ENCODE peak calls at places on chromosomes 4 and X, in four cellular contexts. A is ascending aorta, M is cardiac muscle cell, E is heart left ventricle. Z is an unnamed sample. For H3K9me3, the result is how much of the 10 kb centered on the place peaks cover.

GRCh38 chr4:25654971-25655963 is at the start of gene SLC34A2:
- DNase-seq in A (no peak), M (peak), E (no peak), Z (no peak)

GRCh38 chr4:126358041-126358440 is 1043.3 kb downstream of the FAT4 start:
- DNase-seq in A (no peak), M (no peak), E (no peak), Z (no peak)

GRCh38 chr4:181138116-181138515 is 1105.1 kb upstream of the TENM3 start:
- DNase-seq in A (no peak), M (no peak), E (no peak), Z (no peak)

GRCh38 chr4:140268441-140268840 is 105.0 kb upstream of the SCOC start:
- DNase-seq in A (no peak), M (no peak), E (no peak), Z (no peak)

GRCh38 chr4:90181644-90182043 is 54.5 kb downstream of the CCSER1 start:
- DNase-seq in A (no peak), M (no peak), E (no peak), Z (no peak)

GRCh38 chr4:77012726-77013125 is 63.1 kb downstream of the CCNI start:
- DNase-seq in A (no peak), M (peak), E (peak), Z (no peak)

GRCh38 chr4:150117094-150117493 is 38.8 kb downstream of the DCLK2 start:
- DNase-seq in A (no peak), M (peak), E (peak), Z (no peak)

GRCh38 chr4:6362896-6363295 is 93.2 kb downstream of the WFS1 start:
- DNase-seq in A (no peak), M (peak), E (no peak), Z (no peak)

GRCh38 chr4:39732728-39733127 is 34.8 kb downstream of the UBE2K start:
- DNase-seq in A (no peak), M (peak), E (no peak), Z (no peak)

GRCh38 chr4:40976343-40976742 is 226.6 kb downstream of the NSUN7 start:
- DNase-seq in A (no peak), M (peak), E (no peak), Z (no peak)

GRCh38 chr4:16777726-16778125 is 120.7 kb downstream of the LDB2 start:
- DNase-seq in A (no peak), M (no peak), E (no peak), Z (no peak)

GRCh38 chr4:139453041-139453370 is 915 bp upstream of the RAB33B start:
- DNase-seq in A (no peak), M (no peak), E (no peak), Z (no peak)

GRCh38 chr4:76447326-76447954 is 12.4 kb downstream of the SHROOM3 start:
- DNase-seq in A (no peak), M (peak), E (no peak), Z (no peak)

GRCh38 chr4:92234393-92235176 is 69.2 kb upstream of the GRID2 start:
- DNase-seq in A (no peak), M (peak), E (no peak), Z (no peak)

GRCh38 chr4:26385690-26386089 is 64.9 kb downstream of the RBPJ start:
- DNase-seq in A (no peak), M (no peak), E (no peak), Z (no peak)

GRCh38 chrX:150162141-150162540 is 201.0 kb upstream of the MAMLD1 start:
- DNase-seq in A (no peak), M (no peak), E (no peak), Z (no peak)

GRCh38 chr4:188206783-188207182 is 67.5 kb downstream of the TRIML1 start:
- DNase-seq in A (no peak), M (no peak), E (no peak), Z (no peak)

GRCh38 chrX:123993904-123994635 is 32.6 kb downstream of the STAG2 start:
- DNase-seq in A (no peak), M (no peak), E (no peak), Z (no peak)

GRCh38 chr4:64539234-64539849 is 130.1 kb upstream of the TECRL start:
- DNase-seq in A (peak), M (peak), E (peak), Z (no peak)

GRCh38 chrX:30943984-30944383 is 54.9 kb upstream of the TAB3 start:
- DNase-seq in A (no peak), M (no peak), E (no peak), Z (no peak)

GRCh38 chrX:129908636-129909035 is 2.7 kb downstream of the UTP14A start:
- DNase-seq in A (no peak), M (no peak), E (no peak), Z (no peak)

GRCh38 chrX:50747471-50747900 is 66.5 kb downstream of the SHROOM4 start:
- DNase-seq in A (no peak), M (peak), E (no peak), Z (no peak)

GRCh38 chrX:132614297-132614696 is 125.5 kb upstream of the MBNL3 start:
- DNase-seq in A (no peak), M (no peak), E (no peak), Z (no peak)

GRCh38 chr4:148029781-148030180 is 297.9 kb downstream of the ARHGAP10 start:
- DNase-seq in A (no peak), M (no peak), E (no peak), Z (no peak)

GRCh38 chrX:72576161-72576896 is 3.7 kb upstream of the HDAC8 start:
- DNase-seq in A (no peak), M (peak), E (no peak), Z (no peak)

GRCh38 chr4:142350886-142351285 is 495.2 kb downstream of the INPP4B start:
- DNase-seq in A (no peak), M (peak), E (no peak), Z (no peak)

GRCh38 chr4:29052266-29052665 is 1667.9 kb upstream of the PCDH7 start:
- DNase-seq in A (no peak), M (no peak), E (no peak), Z (no peak)

GRCh38 chr4:6824772-6825402 is 42.4 kb downstream of the KIAA0232 start:
- DNase-seq in A (no peak), M (no peak), E (no peak), Z (no peak)

GRCh38 chr4:98639523-98639922 is 18.9 kb downstream of the TSPAN5 start:
- DNase-seq in A (no peak), M (peak), E (no peak), Z (no peak)

GRCh38 chr4:164396439-164396838 is 357.5 kb upstream of the SMIM31 start:
- DNase-seq in A (no peak), M (no peak), E (no peak), Z (no peak)

GRCh38 chr4:5957091-5957490 is 61.1 kb downstream of the C4orf50 start:
- DNase-seq in A (no peak), M (no peak), E (no peak), Z (no peak)

GRCh38 chrX:21374994-21375794 is 976 bp downstream of the CNKSR2 start:
- DNase-seq in A (peak), M (no peak), E (no peak), Z (no peak)

GRCh38 chr4:3711183-3712111 is 54.7 kb upstream of the ADRA2C start:
- DNase-seq in A (peak), M (no peak), E (peak), Z (no peak)

GRCh38 chr4:136651932-136652331 is 880.4 kb downstream of the PCDH18 start:
- DNase-seq in A (no peak), M (no peak), E (no peak), Z (no peak)

GRCh38 chr4:94304365-94304971 is 38.2 kb downstream of the HPGDS start:
- DNase-seq in A (no peak), M (peak), E (no peak), Z (no peak)

DNA sequence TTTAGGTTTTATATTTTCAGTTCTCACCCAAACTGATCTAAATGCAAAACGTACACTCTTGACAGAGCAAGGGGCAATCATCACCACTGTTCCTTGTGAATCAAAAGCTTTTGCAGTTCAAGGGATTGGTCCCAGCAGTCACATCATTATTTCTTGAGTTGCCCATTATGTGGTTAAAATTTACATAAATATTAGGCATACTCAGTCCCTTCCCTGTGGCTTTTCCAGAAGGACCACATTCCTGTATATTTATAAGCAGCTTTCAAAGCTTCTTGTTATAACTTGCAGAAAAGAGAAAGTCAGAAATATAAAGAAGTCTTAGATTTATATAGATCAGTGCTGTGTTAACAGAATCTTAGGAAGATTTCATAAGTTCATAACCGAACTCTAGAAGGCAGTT is 224.4 kb downstream of the CLCN4 start:
- DNase-seq in A (no peak), M (no peak), E (no peak), Z (no peak)
- H3K27ac ChIP-seq in A (no peak), M (no peak), E (no peak), Z (no peak)

DNA sequence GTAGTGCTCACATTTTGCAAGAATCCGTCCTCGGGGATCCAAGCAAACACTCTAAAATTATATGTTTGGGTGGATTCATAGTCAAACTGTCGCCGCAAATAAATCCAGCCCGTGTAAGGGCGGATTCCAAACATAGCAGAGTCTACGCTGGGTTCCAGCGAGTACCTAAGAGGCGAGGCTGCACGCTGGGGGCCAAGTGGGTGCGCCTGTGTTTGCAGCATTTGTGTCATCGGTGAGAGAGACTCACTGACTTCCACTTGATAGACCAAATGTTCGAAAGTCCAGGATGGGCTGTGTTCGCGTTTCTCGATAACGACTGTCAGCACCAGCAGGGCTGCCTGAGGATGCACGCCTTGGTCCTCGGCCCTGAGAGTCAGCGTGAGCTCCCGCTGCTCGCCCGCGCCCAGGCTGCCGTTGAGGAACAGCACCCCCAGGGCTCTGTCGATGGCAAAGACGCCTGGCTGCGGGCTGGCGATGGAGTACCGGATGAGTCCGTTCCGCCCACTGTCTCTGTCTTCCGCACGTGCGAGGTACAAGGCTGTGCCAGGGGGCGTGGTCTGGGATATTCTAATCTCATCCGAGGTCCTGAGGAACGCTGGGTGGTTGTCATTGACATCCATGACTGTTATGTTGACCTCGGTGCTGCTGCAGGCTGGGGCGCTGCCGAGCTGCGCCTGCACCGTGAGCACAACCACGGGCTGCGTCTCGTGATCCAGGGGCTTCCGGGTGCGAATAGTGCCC is 158.7 kb downstream of the DCHS2 start:
- DNase-seq in A (no peak), M (peak), E (no peak), Z (no peak)
- H3K4me3 ChIP-seq in A (peak), M (peak), E (peak), Z (no peak)

GRCh38 chr4:56243107-56243506 is 144.2 kb downstream of the AASDH start:
- DNase-seq in A (no peak), M (no peak), E (no peak), Z (no peak)
- H3K9me3 ChIP-seq in A (under half), M (under half), E (under half), Z (under half)

DNA sequence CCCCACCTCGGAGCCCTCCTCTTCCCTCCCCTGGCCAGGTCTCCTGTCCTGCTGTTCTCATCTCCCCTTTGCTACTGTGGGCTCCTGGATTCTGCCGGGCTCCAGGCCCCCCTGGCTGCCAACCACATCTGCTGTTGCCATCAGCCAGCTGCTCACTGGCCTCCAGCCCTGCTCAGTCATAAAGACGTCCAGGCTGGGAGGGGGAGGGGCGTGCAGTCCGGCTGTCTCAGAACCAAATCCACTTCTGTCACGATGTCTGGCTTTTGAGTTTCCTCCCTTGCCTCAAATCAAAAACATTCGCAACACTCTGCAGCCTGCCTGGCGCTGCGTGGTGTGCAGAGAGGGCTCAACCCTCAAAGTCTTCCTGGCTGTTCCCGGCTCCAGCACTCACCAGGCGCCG is 7.1 kb downstream of the RASL11B start:
- DNase-seq in A (peak), M (peak), E (peak), Z (no peak)
- H3K27ac ChIP-seq in A (peak), M (no peak), E (peak), Z (no peak)

GRCh38 chr4:170109586-170110289 is 20.0 kb upstream of the AADAT start:
- DNase-seq in A (no peak), M (peak), E (no peak), Z (no peak)
- H3K4me3 ChIP-seq in A (no peak), M (no peak), E (no peak), Z (no peak)

Z was measured in RWPE2.